ENCODE peak calls at places on chromosome 20, in ten cellular contexts. I is cardiac muscle cell, L is Peyer's patch, Z is heart left ventricle, N is GM23338, Q is heart right ventricle, U is transverse colon, X is HCT116, W is right lobe of liver, R is right atrium auricular region. H is an unnamed sample.

GRCh38 chr20:13286600-13286999 is 65.5 kb downstream of the ISM1 start:
- DNase-seq in I (no peak), N (no peak), L (no peak), X (no peak), U (no peak), Q (no peak), R (no peak), Z (no peak), W (no peak), H (peak)

GRCh38 chr20:63958964-63959698 is 2.9 kb upstream of the UCKL1 start:
- DNase-seq in I (no peak), Q (no peak), U (no peak), Z (no peak), L (no peak), R (no peak), N (no peak), X (no peak), W (no peak), H (no peak)

GRCh38 chr20:60039526-60039925 is 81.3 kb downstream of the CDH26 start:
- DNase-seq in R (no peak), U (no peak), L (no peak), W (no peak), N (no peak), X (no peak), Q (no peak), Z (no peak), I (no peak), H (no peak)

GRCh38 chr20:23034721-23035671 is at the start of gene SSTR4:
- DNase-seq in I (no peak), R (no peak), U (no peak), Z (no peak), Q (no peak), N (peak), W (no peak), X (no peak), L (no peak), H (no peak)

GRCh38 chr20:47489448-47489872 is 12.2 kb upstream of the NCOA3 start:
- DNase-seq in Z (peak), U (peak), Q (peak), N (no peak), I (no peak), W (no peak), L (peak), R (peak), X (no peak), H (no peak)

GRCh38 chr20:31566332-31566657 is 38.8 kb upstream of the ID1 start:
- DNase-seq in I (no peak), R (no peak), U (no peak), L (no peak), X (no peak), W (no peak), N (no peak), Z (no peak), Q (no peak), H (no peak)

GRCh38 chr20:37852666-37853065 is 50.3 kb upstream of the VSTM2L start:
- DNase-seq in Q (no peak), U (no peak), Z (no peak), I (no peak), R (no peak), W (no peak), L (no peak), N (no peak), X (no peak), H (no peak)

GRCh38 chr20:15867899-15868298 is 705.3 kb downstream of the KIF16B start:
- DNase-seq in W (no peak), I (no peak), R (no peak), N (peak), Z (no peak), X (no peak), L (no peak), U (no peak), Q (no peak), H (no peak)

GRCh38 chr20:26163890-26164289 is 467.2 kb upstream of the ZNF337 start:
- DNase-seq in U (no peak), W (no peak), I (peak), L (no peak), Q (no peak), X (no peak), R (no peak), N (no peak), Z (no peak), H (peak)

GRCh38 chr20:59207742-59208357 is 44.2 kb downstream of the ZNF831 start:
- DNase-seq in X (peak), N (peak), Q (peak), I (peak), L (peak), Z (peak), U (peak), W (peak), R (peak), H (no peak)

DNA sequence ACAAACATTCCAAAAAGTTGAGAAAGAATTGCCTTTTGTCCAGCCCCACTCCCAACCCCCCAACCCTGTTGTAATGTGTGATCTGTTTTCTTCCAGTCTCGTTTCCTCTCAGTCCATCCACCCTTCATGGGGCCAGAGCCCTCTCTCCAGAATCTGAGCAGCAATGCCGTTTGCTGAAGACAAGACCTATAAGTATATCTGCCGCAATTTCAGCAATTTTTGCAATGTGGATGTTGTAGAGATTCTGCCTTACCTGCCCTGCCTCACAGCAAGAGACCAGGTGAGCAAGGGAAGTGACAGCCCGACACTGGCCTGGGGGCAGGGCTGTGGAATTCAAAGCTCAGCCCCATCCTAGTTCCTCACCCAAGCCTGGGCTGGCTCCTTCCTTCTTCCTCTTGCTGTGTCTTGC is 7.8 kb downstream of the MAVS start:
- DNase-seq in N (peak), Q (no peak), I (no peak), L (no peak), W (no peak), U (no peak), X (no peak), R (no peak), Z (no peak), H (no peak)
- H3K27ac ChIP-seq in N (peak), Q (no peak), I (no peak), L (no peak), W (no peak), U (no peak), X (no peak), R (no peak), Z (no peak), H (peak)

GRCh38 chr20:14631011-14631410 is 293.6 kb upstream of the FLRT3 start:
- DNase-seq in L (no peak), X (no peak), U (no peak), Z (no peak), W (no peak), I (no peak), Q (no peak), R (no peak), N (no peak), H (no peak)

GRCh38 chr20:14634666-14635065 is 297.3 kb upstream of the FLRT3 start:
- DNase-seq in R (no peak), N (no peak), W (no peak), Z (no peak), Q (no peak), U (no peak), I (no peak), X (no peak), L (no peak), H (peak)

GRCh38 chr20:14637441-14637840 is 300.0 kb upstream of the FLRT3 start:
- DNase-seq in Z (no peak), W (no peak), I (no peak), U (no peak), X (no peak), N (no peak), L (no peak), R (no peak), Q (no peak), H (no peak)

GRCh38 chr20:14633507-14633906 is 296.1 kb upstream of the FLRT3 start:
- DNase-seq in W (no peak), X (no peak), Z (no peak), Q (no peak), N (no peak), U (no peak), R (no peak), I (peak), L (no peak), H (no peak)

GRCh38 chr20:14632906-14633305 is 295.5 kb upstream of the FLRT3 start:
- DNase-seq in W (no peak), Q (no peak), U (no peak), L (no peak), Z (peak), R (no peak), N (peak), I (peak), X (no peak), H (no peak)
- TF ChIP-seq CTCF in W (no peak), Q (peak), U (no peak), L (no peak), Z (peak), R (no peak), N (peak), I (peak), X (no peak), H (no peak)

GRCh38 chr20:45948261-45948733 is 13.8 kb downstream of the PCIF1 start:
- DNase-seq in W (no peak), X (no peak), R (no peak), Q (no peak), I (no peak), U (no peak), L (no peak), N (no peak), Z (no peak), H (no peak)

GRCh38 chr20:45945678-45946148 is 11.2 kb downstream of the PCIF1 start:
- DNase-seq in X (no peak), Z (no peak), R (no peak), L (no peak), I (no peak), N (no peak), U (no peak), Q (no peak), W (no peak), H (no peak)

GRCh38 chr20:45946149-45946970 is 11.9 kb downstream of the PCIF1 start:
- DNase-seq in Z (peak), L (peak), U (peak), X (no peak), W (peak), Q (no peak), I (peak), N (no peak), R (peak), H (peak)

GRCh38 chr20:45948742-45949541 is 14.5 kb downstream of the PCIF1 start:
- DNase-seq in I (no peak), W (no peak), L (no peak), U (no peak), X (no peak), R (no peak), Q (peak), Z (no peak), N (no peak), H (no peak)

GRCh38 chr20:45947110-45947866 is 12.8 kb downstream of the PCIF1 start:
- DNase-seq in L (no peak), I (no peak), W (no peak), Q (no peak), R (no peak), N (no peak), Z (no peak), X (no peak), U (no peak), H (no peak)
- H3K27ac ChIP-seq in L (no peak), I (no peak), W (peak), Q (no peak), R (no peak), N (no peak), Z (peak), X (no peak), U (no peak), H (peak)

DNA sequence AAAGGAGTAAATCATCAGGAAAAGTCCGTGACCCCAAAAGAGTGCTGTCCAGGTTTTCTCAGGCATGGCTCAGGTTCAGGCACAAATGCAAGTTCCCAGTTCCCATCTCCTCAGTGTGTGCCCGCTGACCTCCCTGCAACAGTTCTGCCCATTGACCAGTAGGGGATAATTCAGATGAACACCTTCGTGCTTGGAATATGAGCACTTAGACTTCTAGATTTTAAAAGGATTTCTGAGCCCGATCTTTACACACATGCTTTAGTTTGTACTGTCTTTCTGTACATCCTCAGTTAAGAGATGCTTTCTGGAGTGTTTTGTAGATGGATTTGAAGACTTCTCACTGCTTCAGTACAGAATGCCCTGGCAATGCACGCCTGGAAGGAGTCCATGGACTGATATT is 239.7 kb upstream of the PLCB4 start:
- DNase-seq in I (no peak), N (peak), R (no peak), X (no peak), Z (no peak), L (no peak), W (no peak), U (no peak), Q (no peak), H (no peak)
- TF ChIP-seq CTCF in I (peak), N (peak), R (no peak), X (peak), Z (peak), L (no peak), W (no peak), U (no peak), Q (no peak), H (no peak)

DNA sequence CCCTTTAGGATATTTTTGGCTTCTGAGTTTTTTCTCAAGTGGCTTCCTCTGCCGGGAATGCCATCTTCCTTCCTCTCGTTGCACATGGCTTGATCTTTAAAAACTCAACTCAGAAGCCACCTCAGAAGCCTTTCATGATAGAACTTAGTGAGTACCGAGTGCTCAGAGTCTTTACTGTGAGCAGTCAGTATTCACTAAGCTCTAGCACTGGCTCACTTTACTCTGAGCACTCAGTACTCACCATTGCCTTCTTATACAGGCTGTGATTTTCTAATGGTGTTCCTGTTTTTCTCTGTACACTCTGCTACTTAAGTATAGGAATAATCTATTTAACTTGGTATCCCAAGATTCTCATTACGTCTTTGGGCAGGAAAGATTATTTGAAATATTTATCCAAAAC is 116.2 kb downstream of the PFDN4 start:
- DNase-seq in L (no peak), R (no peak), X (no peak), N (no peak), I (no peak), U (no peak), Q (no peak), Z (no peak), W (no peak), H (no peak)
- H3K27ac ChIP-seq in L (no peak), R (no peak), X (no peak), N (no peak), I (no peak), U (no peak), Q (no peak), Z (no peak), W (no peak), H (no peak)

GRCh38 chr20:35342154-35342769 is 50.0 kb upstream of the FAM83C start:
- DNase-seq in I (peak), U (no peak), Z (no peak), X (no peak), R (no peak), L (no peak), Q (no peak), W (no peak), N (peak), H (no peak)
- TF ChIP-seq CTCF in I (peak), U (peak), Z (peak), X (peak), R (no peak), L (no peak), Q (no peak), W (no peak), N (peak), H (no peak)

GRCh38 chr20:1122388-1123315 is 4.2 kb downstream of the PSMF1 start:
- DNase-seq in U (peak), L (peak), X (no peak), W (peak), N (no peak), R (no peak), Z (peak), I (peak), Q (peak), H (no peak)
- H3K27ac ChIP-seq in U (peak), L (peak), X (no peak), W (peak), N (no peak), R (peak), Z (peak), I (no peak), Q (peak), H (peak)